ENCODE peak calls at places on chromosomes 16 and 17, in seven cellular contexts. C is cardiac fibroblast; O is skeletal muscle cell; L is CD8-positive, alpha-beta T cell; W is PC-3; Z is endodermal cell; A is AG04450. F is an unnamed sample.

GRCh38 chr16:68826652-68827051 is 16.7 kb upstream of the TANGO6 start:
- DNase-seq in L (no peak), A (no peak), C (no peak), O (no peak), Z (no peak), W (no peak), F (peak)

GRCh38 chr17:40427002-40427491 is 9.4 kb upstream of the TOP2A start:
- DNase-seq in C (no peak), W (no peak), L (peak), Z (no peak), O (no peak), A (no peak), F (no peak)

GRCh38 chr16:31295206-31295605 is 35.4 kb downstream of the ITGAM start:
- DNase-seq in C (no peak), W (no peak), Z (no peak), A (no peak), L (no peak), O (no peak), F (no peak)

GRCh38 chr16:56866955-56867830 is 2.2 kb downstream of the SLC12A3 start:
- DNase-seq in A (no peak), Z (peak), O (no peak), W (peak), L (no peak), C (peak), F (peak)

GRCh38 chr16:58500329-58501241 is 642 bp downstream of the NDRG4 start:
- DNase-seq in C (no peak), A (no peak), O (no peak), W (no peak), L (no peak), Z (peak), F (no peak)

GRCh38 chr17:4180791-4181190 is 37.8 kb downstream of the CYB5D2 start:
- DNase-seq in L (no peak), Z (no peak), C (no peak), O (no peak), A (no peak), W (no peak), F (peak)

GRCh38 chr16:89325861-89326471 is 108.5 kb downstream of the ZNF778 start:
- DNase-seq in Z (no peak), L (no peak), C (peak), A (peak), O (peak), W (peak), F (peak)

GRCh38 chr16:4767872-4768548 is 1.0 kb upstream of the ZNF500 start:
- DNase-seq in O (no peak), A (no peak), Z (no peak), W (no peak), L (no peak), C (peak), F (peak)

GRCh38 chr17:41396340-41396739 is 1.1 kb downstream of the KRT31 start:
- DNase-seq in Z (peak), W (no peak), C (no peak), L (no peak), A (no peak), O (no peak), F (no peak)

GRCh38 chr17:27542841-27543463 is 86.7 kb downstream of the KSR1 start:
- DNase-seq in W (no peak), C (no peak), O (no peak), A (no peak), Z (no peak), L (no peak), F (no peak)

GRCh38 chr17:76383645-76384221 is 676 bp upstream of the SPHK1 start:
- DNase-seq in O (no peak), W (peak), Z (peak), L (peak), A (no peak), C (peak), F (peak)

GRCh38 chr16:3503513-3503912 is 2.7 kb downstream of the CLUAP1 start:
- DNase-seq in A (no peak), L (peak), C (no peak), O (no peak), W (no peak), Z (no peak), F (no peak)

GRCh38 chr16:58658796-58659211 is 25.8 kb downstream of the SLC38A7 start:
- DNase-seq in C (peak), O (peak), A (no peak), L (no peak), W (no peak), Z (no peak), F (peak)

GRCh38 chr17:2964831-2965230 is 98.6 kb downstream of the OR1D5 start:
- DNase-seq in W (no peak), Z (peak), A (no peak), C (no peak), O (no peak), L (peak), F (no peak)

GRCh38 chr17:50043290-50044148 is 12.4 kb upstream of the ITGA3 start:
- DNase-seq in C (peak), Z (peak), A (no peak), W (peak), L (no peak), O (no peak), F (peak)

GRCh38 chr17:78020717-78021108 is 62.2 kb downstream of the TNRC6C start:
- DNase-seq in W (no peak), A (no peak), O (no peak), L (no peak), C (no peak), Z (no peak), F (no peak)

GRCh38 chr17:69712801-69713311 is 298.4 kb downstream of the MAP2K6 start:
- DNase-seq in W (no peak), O (no peak), L (no peak), Z (no peak), A (no peak), C (no peak), F (no peak)

GRCh38 chr16:68548947-68549346 is 9.9 kb downstream of the ZFP90 start:
- DNase-seq in W (no peak), A (no peak), Z (no peak), C (no peak), L (peak), O (no peak), F (no peak)

GRCh38 chr17:77995146-77995852 is 36.8 kb downstream of the TNRC6C start:
- DNase-seq in A (no peak), O (no peak), Z (no peak), C (no peak), W (no peak), L (no peak), F (no peak)

GRCh38 chr17:76038050-76038449 is 10.9 kb upstream of the EVPL start:
- DNase-seq in C (no peak), W (no peak), O (no peak), L (no peak), A (no peak), Z (no peak), F (no peak)

GRCh38 chr17:57707892-57708291 is 37.2 kb downstream of the CCDC182 start:
- DNase-seq in L (no peak), W (no peak), C (no peak), O (no peak), A (no peak), Z (peak), F (peak)
- H3K4me3 ChIP-seq in L (no peak), W (no peak), C (no peak), O (no peak), A (no peak), Z (no peak), F (no peak)

GRCh38 chr17:59371426-59372099 is 40.1 kb downstream of the YPEL2 start:
- DNase-seq in L (no peak), C (peak), W (no peak), O (peak), A (no peak), Z (no peak), F (peak)
- H3K4me3 ChIP-seq in L (no peak), C (no peak), W (no peak), O (no peak), A (no peak), Z (peak), F (no peak)

DNA sequence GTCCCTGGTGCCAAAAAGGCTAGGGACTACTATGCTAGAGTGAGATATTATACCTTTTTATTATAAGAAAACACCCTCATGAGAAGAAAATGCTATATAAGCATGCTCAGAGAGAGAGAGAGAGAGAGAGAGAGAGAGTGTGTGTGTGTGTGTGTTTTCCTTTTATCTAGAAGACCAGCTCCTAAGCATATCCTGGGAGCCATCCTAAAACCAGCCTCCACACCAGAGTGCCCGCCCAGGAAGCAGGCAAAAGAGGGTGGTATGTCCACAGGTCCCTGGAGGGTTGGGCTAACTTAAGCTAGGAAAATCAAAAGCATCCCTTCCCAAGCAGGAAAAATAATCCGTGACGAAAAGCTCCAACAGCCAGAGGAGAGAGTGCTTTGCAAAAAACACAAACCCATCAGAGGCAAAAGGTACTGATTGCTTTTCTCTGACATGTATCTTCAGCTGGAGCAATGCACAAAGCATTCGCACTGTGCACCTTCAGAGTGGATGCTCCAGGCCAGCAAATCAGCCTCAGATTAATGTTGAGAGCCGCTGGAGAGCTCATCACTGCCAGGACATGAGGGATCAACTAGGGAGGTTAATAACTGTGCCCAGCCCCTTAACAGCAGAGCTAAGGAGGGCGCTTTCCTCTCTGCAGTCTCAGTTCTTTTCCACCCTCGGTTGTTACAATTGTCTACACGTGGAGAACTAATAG is 125.1 kb downstream of the SLC39A11 start:
- DNase-seq in O (no peak), Z (peak), A (no peak), L (no peak), C (no peak), W (no peak), F (no peak)
- H3K4me3 ChIP-seq in O (no peak), Z (no peak), A (no peak), L (no peak), C (no peak), W (no peak), F (no peak)

DNA sequence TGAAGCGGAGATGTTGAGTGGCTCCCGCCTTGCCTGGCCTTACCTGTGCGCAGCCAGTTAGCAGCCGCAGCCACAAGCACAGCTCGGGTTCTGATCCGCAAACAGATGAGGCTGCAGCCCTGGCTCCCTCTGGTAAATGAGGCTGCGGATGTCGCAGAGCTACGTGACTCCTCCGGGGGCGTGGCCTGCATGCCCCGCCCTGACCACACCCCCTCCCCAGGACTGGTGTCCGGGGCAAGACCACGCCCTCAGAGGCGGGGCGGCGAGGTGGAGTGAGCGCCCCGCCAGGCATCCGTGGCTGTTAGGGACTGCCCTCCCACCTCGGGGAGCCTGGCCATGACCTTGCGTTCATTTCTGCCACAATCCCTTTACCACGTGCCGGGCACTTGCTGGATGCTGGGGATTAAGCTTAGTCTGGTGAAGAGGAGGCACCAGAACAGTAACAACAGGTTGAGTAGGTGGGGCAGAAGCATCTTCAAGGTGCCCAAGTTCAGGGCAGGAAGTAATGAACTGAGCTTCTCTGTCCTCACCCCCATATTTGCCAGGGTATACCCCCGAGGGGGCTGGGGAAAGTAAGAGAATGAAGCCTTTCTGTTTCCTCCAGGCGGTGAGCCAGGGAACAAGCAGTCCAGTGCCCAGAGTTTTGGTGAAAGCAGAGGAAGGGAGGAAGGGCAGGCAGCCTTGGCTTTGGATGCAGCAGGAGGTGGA is at the start of gene ALDOC:
- DNase-seq in Z (peak), L (peak), A (peak), O (peak), C (peak), W (peak), F (peak)
- H3K4me3 ChIP-seq in Z (no peak), L (peak), A (peak), O (peak), C (peak), W (no peak), F (peak)

DNA sequence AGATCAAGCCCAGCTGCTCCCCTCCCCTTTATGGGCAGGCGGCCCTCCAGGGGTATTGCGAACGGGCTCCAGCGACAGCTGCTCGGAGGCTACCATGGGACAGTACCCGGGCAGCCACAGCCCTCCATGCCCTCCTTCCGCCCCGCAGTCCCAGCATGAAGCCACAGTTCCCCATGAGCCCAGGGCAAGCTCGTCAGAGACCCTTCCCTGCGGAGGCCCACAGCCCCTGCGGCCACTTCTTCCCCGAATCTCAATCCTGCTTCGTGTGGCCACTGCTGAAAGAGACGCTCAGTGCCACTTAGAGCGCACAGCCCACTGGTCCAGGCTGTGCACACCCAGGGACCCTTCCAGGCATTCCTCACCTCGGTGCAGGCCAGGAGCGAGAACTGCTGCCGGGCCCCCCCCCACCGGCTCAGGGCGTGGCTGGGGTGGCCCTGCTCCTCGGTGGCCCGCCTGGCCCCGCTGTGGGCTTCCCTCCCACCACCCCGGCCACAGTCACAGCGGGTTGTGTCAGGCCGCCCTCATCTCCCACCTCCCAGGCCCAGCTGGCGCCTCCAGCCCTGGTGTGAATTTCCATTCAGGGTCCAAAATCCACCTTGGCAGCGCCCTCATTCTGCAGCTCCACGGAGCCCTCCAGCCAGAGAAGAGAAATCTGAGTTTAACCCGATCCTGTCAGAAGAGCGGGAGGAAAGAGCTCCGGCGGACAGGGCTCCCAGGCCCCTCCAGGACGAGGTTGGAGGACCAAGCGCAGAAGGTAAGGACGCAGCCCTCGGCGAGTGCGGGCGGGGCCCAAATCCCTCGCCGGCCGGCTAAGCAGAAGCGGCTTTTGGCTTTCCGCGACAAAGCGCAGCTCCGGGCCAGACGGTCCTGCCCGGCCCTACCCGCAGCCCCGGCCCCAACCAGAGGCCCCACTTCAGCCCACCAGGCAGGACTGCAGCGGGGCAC is 12.1 kb downstream of the TBC1D16 start:
- DNase-seq in L (no peak), A (no peak), W (no peak), Z (no peak), C (no peak), O (no peak), F (no peak)
- H3K4me3 ChIP-seq in L (no peak), A (no peak), W (no peak), Z (no peak), C (no peak), O (no peak), F (no peak)

GRCh38 chr17:35846055-35846809 is 22.5 kb downstream of the HEATR9 start:
- DNase-seq in O (no peak), Z (no peak), C (no peak), W (no peak), L (no peak), A (no peak), F (peak)
- H3K4me3 ChIP-seq in O (no peak), Z (no peak), C (no peak), W (no peak), L (no peak), A (no peak), F (no peak)

GRCh38 chr17:44913676-44914075 is 1.6 kb downstream of the GFAP start:
- DNase-seq in O (no peak), Z (no peak), A (no peak), W (no peak), C (no peak), L (no peak), F (no peak)

GRCh38 chr17:44910231-44911106 is 4.8 kb downstream of the GFAP start:
- DNase-seq in W (no peak), Z (no peak), C (no peak), A (no peak), O (no peak), L (no peak), F (no peak)

GRCh38 chr17:44912763-44913544 is 2.3 kb downstream of the GFAP start:
- DNase-seq in W (no peak), L (no peak), A (no peak), O (no peak), C (no peak), Z (peak), F (no peak)

GRCh38 chr17:44909681-44910144 is 5.6 kb downstream of the GFAP start:
- DNase-seq in C (peak), O (peak), A (peak), W (peak), L (no peak), Z (peak), F (peak)

DNA sequence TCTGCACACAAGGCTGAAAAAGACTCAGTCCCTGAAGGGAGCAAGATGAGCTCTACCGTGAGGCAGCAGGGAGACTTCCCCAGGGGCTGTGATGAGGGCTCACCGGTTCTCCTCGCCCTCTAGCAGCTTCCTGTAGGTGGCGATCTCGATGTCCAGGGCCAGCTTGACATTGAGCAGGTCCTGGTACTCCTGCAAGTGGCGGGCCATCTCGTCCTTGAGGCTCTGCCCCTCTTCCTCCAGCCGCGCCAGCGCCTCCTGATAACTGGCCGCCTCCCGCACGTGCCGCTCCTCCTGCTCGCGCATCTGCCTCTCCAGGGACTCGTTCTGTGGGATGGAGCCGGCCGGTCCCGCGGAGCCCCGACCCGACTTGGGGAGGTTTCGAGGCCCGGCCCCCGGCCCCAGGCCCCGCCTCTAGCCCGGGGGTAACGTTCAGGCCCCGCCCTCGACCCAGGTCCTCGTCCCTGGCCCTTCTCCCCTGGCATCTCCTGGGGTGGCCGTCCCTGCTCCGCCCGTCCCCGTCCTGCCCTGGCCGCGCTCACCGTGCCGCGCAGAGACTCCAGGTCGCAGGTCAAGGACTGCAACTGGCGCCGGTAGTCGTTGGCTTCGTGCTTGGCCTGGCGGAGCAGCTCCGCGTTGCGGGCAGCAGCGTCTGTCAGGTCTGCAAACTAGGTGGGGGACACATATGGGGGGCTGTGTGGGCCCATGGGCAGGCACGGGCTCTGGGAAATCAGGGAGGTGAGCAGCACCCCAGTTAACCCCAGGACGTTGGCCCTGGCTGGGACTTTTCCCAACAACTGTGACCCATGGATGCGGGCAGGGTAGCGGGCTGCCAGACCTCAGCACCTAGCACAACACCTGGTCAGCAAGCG is 3.9 kb downstream of the GFAP start:
- DNase-seq in C (peak), W (peak), O (no peak), A (no peak), Z (peak), L (peak), F (peak)
- H3K4me3 ChIP-seq in C (no peak), W (no peak), O (no peak), A (no peak), Z (peak), L (no peak), F (peak)

F was measured in choroid plexus epithelial cell.